ENCODE peak calls at places on chromosome 19, in seven cellular contexts. One of them, this sample, is unnamed.

GRCh38 chr19:22600690-22601648 is 33.2 kb upstream of the ZNF492 start:
- DNase-seq in nephron progenitor cell: no peak
- DNase-seq in stomach: no peak
- DNase-seq in fibroblast of the aortic adventitia: no peak
- DNase-seq in fibroblast of villous mesenchyme: no peak
- DNase-seq in heart left ventricle: no peak
- DNase-seq in NCI-H345: no peak
- DNase-seq in this sample: no peak

GRCh38 chr19:37594982-37595382 is 306 bp downstream of the ZNF540 start:
- DNase-seq in stomach: peak
- DNase-seq in fibroblast of villous mesenchyme: no peak
- DNase-seq in NCI-H345: no peak
- DNase-seq in heart left ventricle: peak
- DNase-seq in nephron progenitor cell: peak
- DNase-seq in fibroblast of the aortic adventitia: no peak
- DNase-seq in this sample: no peak

GRCh38 chr19:1231729-1232128 is 6.1 kb downstream of the CBARP start:
- DNase-seq in heart left ventricle: no peak
- DNase-seq in nephron progenitor cell: no peak
- DNase-seq in stomach: peak
- DNase-seq in NCI-H345: no peak
- DNase-seq in fibroblast of villous mesenchyme: no peak
- DNase-seq in fibroblast of the aortic adventitia: no peak
- DNase-seq in this sample: no peak

GRCh38 chr19:677601-678380 is 1.6 kb downstream of the FSTL3 start:
- DNase-seq in fibroblast of the aortic adventitia: peak
- DNase-seq in heart left ventricle: no peak
- DNase-seq in nephron progenitor cell: no peak
- DNase-seq in NCI-H345: peak
- DNase-seq in fibroblast of villous mesenchyme: no peak
- DNase-seq in stomach: no peak
- DNase-seq in this sample: no peak

GRCh38 chr19:19033176-19033425 is 216 bp downstream of the SUGP2 start:
- DNase-seq in fibroblast of villous mesenchyme: no peak
- DNase-seq in stomach: peak
- DNase-seq in NCI-H345: no peak
- DNase-seq in heart left ventricle: no peak
- DNase-seq in fibroblast of the aortic adventitia: no peak
- DNase-seq in nephron progenitor cell: no peak
- DNase-seq in this sample: no peak

GRCh38 chr19:56080669-56081401 is 40.3 kb downstream of the ZNF787 start:
- DNase-seq in NCI-H345: peak
- DNase-seq in stomach: peak
- DNase-seq in heart left ventricle: peak
- DNase-seq in nephron progenitor cell: peak
- DNase-seq in fibroblast of the aortic adventitia: peak
- DNase-seq in fibroblast of villous mesenchyme: peak
- DNase-seq in this sample: peak

GRCh38 chr19:18493440-18494266 is 28.2 kb downstream of the ELL start:
- DNase-seq in fibroblast of villous mesenchyme: peak
- DNase-seq in NCI-H345: no peak
- DNase-seq in heart left ventricle: peak
- DNase-seq in fibroblast of the aortic adventitia: no peak
- DNase-seq in nephron progenitor cell: no peak
- DNase-seq in stomach: no peak
- DNase-seq in this sample: no peak

GRCh38 chr19:30719189-30719990 is 347.2 kb downstream of the ZNF536 start:
- DNase-seq in nephron progenitor cell: peak
- DNase-seq in heart left ventricle: peak
- DNase-seq in stomach: peak
- DNase-seq in NCI-H345: no peak
- DNase-seq in fibroblast of the aortic adventitia: peak
- DNase-seq in fibroblast of villous mesenchyme: peak
- DNase-seq in this sample: no peak

GRCh38 chr19:53388168-53388567 is 6.8 kb upstream of the ZNF765 start:
- DNase-seq in fibroblast of villous mesenchyme: peak
- DNase-seq in heart left ventricle: no peak
- DNase-seq in nephron progenitor cell: no peak
- DNase-seq in fibroblast of the aortic adventitia: no peak
- DNase-seq in stomach: no peak
- DNase-seq in NCI-H345: no peak
- DNase-seq in this sample: no peak

GRCh38 chr19:44653977-44654784 is 10.5 kb downstream of the PVR start:
- DNase-seq in nephron progenitor cell: peak
- DNase-seq in fibroblast of villous mesenchyme: peak
- DNase-seq in heart left ventricle: peak
- DNase-seq in NCI-H345: no peak
- DNase-seq in stomach: peak
- DNase-seq in fibroblast of the aortic adventitia: peak
- DNase-seq in this sample: peak

GRCh38 chr19:54188224-54188871 is 1.0 kb downstream of the MBOAT7 start:
- DNase-seq in heart left ventricle: no peak
- DNase-seq in nephron progenitor cell: no peak
- DNase-seq in NCI-H345: no peak
- DNase-seq in fibroblast of villous mesenchyme: peak
- DNase-seq in stomach: no peak
- DNase-seq in fibroblast of the aortic adventitia: peak
- DNase-seq in this sample: no peak

GRCh38 chr19:788821-789472 is 8.3 kb upstream of the PTBP1 start:
- DNase-seq in NCI-H345: no peak
- DNase-seq in nephron progenitor cell: peak
- DNase-seq in fibroblast of the aortic adventitia: no peak
- DNase-seq in heart left ventricle: no peak
- DNase-seq in stomach: no peak
- DNase-seq in fibroblast of villous mesenchyme: no peak
- DNase-seq in this sample: no peak

This sample was measured in naive thymus-derived CD4-positive, alpha-beta T cell.